ENCODE peak calls at places on chromosomes 3 and 15, in eight cellular contexts. O is DMS153; Z is AG08395; E is NCI-H2029; B is stimulated activated CD8-positive, alpha-beta memory T cell treated with anti-CD3 and anti-CD28 coated beads, Interleukin-7, amount 100 ng/mL, for 4 hours; W is sciatic nerve; Y is left cardiac atrium; F is left ventricle myocardium inferior. S is an unnamed sample.

GRCh38 chr3:56624725-56625124 is 58.3 kb downstream of the TASOR start:
- DNase-seq in O (no peak), Z (peak), E (no peak), B (no peak), W (no peak), Y (no peak), F (no peak), S (no peak)

GRCh38 chr3:16936656-16937055 is 51.9 kb downstream of the PLCL2 start:
- DNase-seq in O (no peak), Z (no peak), E (no peak), B (no peak), W (no peak), Y (no peak), F (no peak), S (no peak)

GRCh38 chr3:123610331-123610730 is 25.5 kb upstream of the HACD2 start:
- DNase-seq in O (peak), Z (no peak), E (no peak), B (no peak), W (no peak), Y (no peak), F (no peak), S (peak)

GRCh38 chr3:31039145-31039544 is 144.7 kb upstream of the GADL1 start:
- DNase-seq in O (no peak), Z (peak), E (no peak), B (no peak), W (no peak), Y (no peak), F (no peak), S (no peak)

GRCh38 chr3:36792342-36792741 is 28.0 kb upstream of the DCLK3 start:
- DNase-seq in O (no peak), Z (peak), E (no peak), B (no peak), W (no peak), Y (no peak), F (no peak), S (peak)

GRCh38 chr15:32859246-32859645 is 141.4 kb downstream of the GREM1 start:
- DNase-seq in O (no peak), Z (no peak), E (no peak), B (no peak), W (no peak), Y (no peak), F (no peak), S (no peak)

GRCh38 chr3:100108464-100109079 is 5.7 kb downstream of the FILIP1L start:
- DNase-seq in O (no peak), Z (no peak), E (no peak), B (no peak), W (no peak), Y (no peak), F (no peak), S (no peak)

GRCh38 chr3:181906338-181906737 is 194.6 kb downstream of the SOX2 start:
- DNase-seq in O (no peak), Z (no peak), E (no peak), B (no peak), W (no peak), Y (no peak), F (no peak), S (no peak)

GRCh38 chr3:140421884-140422283 is 256.0 kb upstream of the TRIM42 start:
- DNase-seq in O (no peak), Z (no peak), E (no peak), B (no peak), W (no peak), Y (no peak), F (no peak), S (no peak)

GRCh38 chr3:157922614-157923013 is 183.6 kb downstream of the SHOX2 start:
- DNase-seq in O (no peak), Z (no peak), E (no peak), B (no peak), W (no peak), Y (no peak), F (no peak), S (no peak)

GRCh38 chr3:46934508-46935167 is 41.9 kb downstream of the CCDC12 start:
- DNase-seq in O (no peak), Z (peak), E (peak), B (no peak), W (peak), Y (peak), F (peak), S (no peak)

GRCh38 chr3:137946341-137946973 is 63.5 kb upstream of the CLDN18 start:
- DNase-seq in O (peak), Z (peak), E (peak), B (peak), W (peak), Y (peak), F (peak), S (peak)

GRCh38 chr3:10468611-10469354 is 36.6 kb downstream of the ATP2B2 start:
- DNase-seq in O (no peak), Z (no peak), E (peak), B (no peak), W (no peak), Y (no peak), F (no peak), S (no peak)

GRCh38 chr15:35911052-35911780 is 365.3 kb upstream of the DPH6 start:
- DNase-seq in O (no peak), Z (no peak), E (no peak), B (no peak), W (no peak), Y (no peak), F (peak), S (no peak)

GRCh38 chr15:43253431-43254403 is 13.0 kb downstream of the TGM5 start:
- DNase-seq in O (no peak), Z (no peak), E (no peak), B (no peak), W (no peak), Y (peak), F (no peak), S (no peak)

GRCh38 chr15:100343251-100343650 is 1.5 kb upstream of the ADAMTS17 start:
- DNase-seq in O (no peak), Z (no peak), E (no peak), B (no peak), W (no peak), Y (no peak), F (no peak), S (no peak)

GRCh38 chr3:179146911-179147570 is 1.1 kb upstream of the PIK3CA start:
- DNase-seq in O (peak), Z (peak), E (peak), B (no peak), W (no peak), Y (no peak), F (no peak), S (peak)

GRCh38 chr3:17605032-17605431 is 137.4 kb downstream of the TBC1D5 start:
- DNase-seq in O (no peak), Z (peak), E (no peak), B (no peak), W (no peak), Y (no peak), F (no peak), S (no peak)

GRCh38 chr3:120498947-120499346 is 48.2 kb upstream of the FSTL1 start:
- DNase-seq in O (no peak), Z (peak), E (no peak), B (no peak), W (no peak), Y (peak), F (no peak), S (peak)